ENCODE peak calls at places on chromosomes 1 and 21, in six cellular contexts. M is WTC11, A is K562, H is endothelial cell of umbilical vein, U is HepG2, C is H1. Z is an unnamed sample.

GRCh38 chr21:42523211-42523610 is 9.6 kb downstream of the SLC37A1 start:
- DNase-seq in M (no peak), A (no peak), H (no peak), U (no peak), C (no peak), Z (no peak)

GRCh38 chr1:226111109-226111864 is 48.8 kb downstream of the H3-3A start:
- DNase-seq in M (no peak), A (peak), H (no peak), U (no peak), C (no peak), Z (no peak)

GRCh38 chr1:29292344-29292743 is 56.0 kb downstream of the PTPRU start:
- DNase-seq in M (no peak), A (no peak), H (no peak), U (no peak), C (no peak), Z (no peak)

GRCh38 chr1:245652660-245653427 is 498.1 kb downstream of the KIF26B start:
- DNase-seq in M (no peak), A (no peak), H (no peak), U (no peak), C (no peak), Z (no peak)

GRCh38 chr1:212157252-212157651 is 121.7 kb downstream of the DTL start:
- DNase-seq in M (no peak), A (peak), H (no peak), U (no peak), C (no peak), Z (no peak)

GRCh38 chr21:44987886-44988606 is 48.2 kb downstream of the SLX9 start:
- DNase-seq in M (no peak), A (no peak), H (no peak), U (no peak), C (no peak), Z (no peak)

GRCh38 chr1:160374701-160375443 is 8.0 kb downstream of the NHLH1 start:
- DNase-seq in M (peak), A (no peak), H (no peak), U (no peak), C (no peak), Z (no peak)

GRCh38 chr1:9717193-9718005 is 65.9 kb downstream of the PIK3CD start:
- DNase-seq in M (peak), A (peak), H (peak), U (peak), C (no peak), Z (no peak)

GRCh38 chr1:171280596-171280995 is 32.3 kb downstream of the FMO1 start:
- DNase-seq in M (no peak), A (no peak), H (no peak), U (no peak), C (no peak), Z (no peak)

GRCh38 chr1:167109125-167109524 is 15.2 kb downstream of the STYXL2 start:
- DNase-seq in M (no peak), A (no peak), H (no peak), U (no peak), C (no peak), Z (no peak)

GRCh38 chr21:38250991-38251418 is 5.8 kb upstream of the KCNJ15 start:
- DNase-seq in M (no peak), A (no peak), H (no peak), U (no peak), C (no peak), Z (no peak)

GRCh38 chr1:187685338-187685737 is 856.6 kb downstream of the PLA2G4A start:
- DNase-seq in M (no peak), A (no peak), H (peak), U (no peak), C (no peak), Z (no peak)

GRCh38 chr1:74053407-74053806 is 144.6 kb downstream of the LRRIQ3 start:
- DNase-seq in M (no peak), A (no peak), H (no peak), U (no peak), C (no peak), Z (no peak)

GRCh38 chr1:180098242-180098995 is 56.2 kb upstream of the QSOX1 start:
- DNase-seq in M (no peak), A (no peak), H (no peak), U (no peak), C (no peak), Z (no peak)

GRCh38 chr1:248828845-248829244 is 3.1 kb upstream of the SH3BP5L start:
- DNase-seq in M (no peak), A (peak), H (peak), U (peak), C (no peak), Z (peak)

GRCh38 chr1:116538527-116538926 is 32.3 kb downstream of the CD58 start:
- DNase-seq in M (no peak), A (peak), H (no peak), U (peak), C (no peak), Z (peak)

GRCh38 chr1:147723691-147724323 is 36.6 kb downstream of the GJA5 start:
- DNase-seq in M (peak), A (no peak), H (peak), U (peak), C (peak), Z (peak)

GRCh38 chr1:229895605-229896004 is 171.4 kb upstream of the GALNT2 start:
- DNase-seq in M (no peak), A (no peak), H (no peak), U (no peak), C (no peak), Z (no peak)

GRCh38 chr1:229905031-229905545 is 161.9 kb upstream of the GALNT2 start:
- DNase-seq in M (no peak), A (no peak), H (no peak), U (no peak), C (no peak), Z (no peak)

GRCh38 chr1:229896306-229896705 is 170.7 kb upstream of the GALNT2 start:
- DNase-seq in M (no peak), A (no peak), H (no peak), U (no peak), C (no peak), Z (no peak)

GRCh38 chr1:229897540-229897939 is 169.5 kb upstream of the GALNT2 start:
- DNase-seq in M (no peak), A (no peak), H (no peak), U (no peak), C (no peak), Z (no peak)

DNA sequence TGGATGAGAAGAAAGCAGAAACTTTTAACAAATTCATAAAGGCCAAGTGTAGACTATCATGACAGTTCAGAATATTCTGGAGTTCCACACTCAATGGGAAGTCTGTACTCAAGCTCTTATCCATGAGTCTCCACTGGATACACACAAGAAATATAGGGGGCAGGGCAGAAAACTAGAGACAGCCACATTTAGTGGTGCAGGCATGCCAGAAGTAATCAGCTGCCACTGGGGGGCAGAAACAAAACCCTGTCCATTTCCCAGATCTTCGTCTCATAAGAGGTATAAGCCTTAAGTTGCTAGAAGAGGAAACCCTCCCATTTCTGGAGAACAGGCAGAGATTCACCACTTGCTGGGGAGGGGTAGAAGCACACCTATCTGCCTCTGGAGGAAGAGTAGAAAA is 166.8 kb upstream of the GALNT2 start:
- DNase-seq in M (no peak), A (no peak), H (no peak), U (no peak), C (no peak), Z (no peak)
- TF ChIP-seq JUN in M (no peak), A (no peak), H (no peak), U (no peak), C (no peak), Z (no peak)

GRCh38 chr21:35509004-35509704 is 460.1 kb upstream of the RUNX1 start:
- DNase-seq in M (no peak), A (no peak), H (no peak), U (no peak), C (no peak), Z (no peak)
- TF ChIP-seq JUN in M (no peak), A (no peak), H (no peak), U (no peak), C (no peak), Z (no peak)

GRCh38 chr1:156129687-156130577 is 15.4 kb downstream of the LMNA start:
- DNase-seq in M (peak), A (peak), H (peak), U (peak), C (peak), Z (peak)

GRCh38 chr1:156126701-156127534 is 12.4 kb downstream of the LMNA start:
- DNase-seq in M (no peak), A (no peak), H (peak), U (no peak), C (no peak), Z (peak)

GRCh38 chr1:156134716-156135435 is 18.5 kb upstream of the SEMA4A start:
- DNase-seq in M (no peak), A (no peak), H (no peak), U (no peak), C (no peak), Z (no peak)

GRCh38 chr1:156128749-156129682 is 14.5 kb downstream of the LMNA start:
- DNase-seq in M (no peak), A (no peak), H (peak), U (no peak), C (no peak), Z (no peak)

GRCh38 chr1:156130578-156130942 is 16.0 kb downstream of the LMNA start:
- DNase-seq in M (no peak), A (no peak), H (no peak), U (no peak), C (no peak), Z (no peak)
- TF ChIP-seq JUN in M (no peak), A (no peak), H (no peak), U (no peak), C (no peak), Z (no peak)

DNA sequence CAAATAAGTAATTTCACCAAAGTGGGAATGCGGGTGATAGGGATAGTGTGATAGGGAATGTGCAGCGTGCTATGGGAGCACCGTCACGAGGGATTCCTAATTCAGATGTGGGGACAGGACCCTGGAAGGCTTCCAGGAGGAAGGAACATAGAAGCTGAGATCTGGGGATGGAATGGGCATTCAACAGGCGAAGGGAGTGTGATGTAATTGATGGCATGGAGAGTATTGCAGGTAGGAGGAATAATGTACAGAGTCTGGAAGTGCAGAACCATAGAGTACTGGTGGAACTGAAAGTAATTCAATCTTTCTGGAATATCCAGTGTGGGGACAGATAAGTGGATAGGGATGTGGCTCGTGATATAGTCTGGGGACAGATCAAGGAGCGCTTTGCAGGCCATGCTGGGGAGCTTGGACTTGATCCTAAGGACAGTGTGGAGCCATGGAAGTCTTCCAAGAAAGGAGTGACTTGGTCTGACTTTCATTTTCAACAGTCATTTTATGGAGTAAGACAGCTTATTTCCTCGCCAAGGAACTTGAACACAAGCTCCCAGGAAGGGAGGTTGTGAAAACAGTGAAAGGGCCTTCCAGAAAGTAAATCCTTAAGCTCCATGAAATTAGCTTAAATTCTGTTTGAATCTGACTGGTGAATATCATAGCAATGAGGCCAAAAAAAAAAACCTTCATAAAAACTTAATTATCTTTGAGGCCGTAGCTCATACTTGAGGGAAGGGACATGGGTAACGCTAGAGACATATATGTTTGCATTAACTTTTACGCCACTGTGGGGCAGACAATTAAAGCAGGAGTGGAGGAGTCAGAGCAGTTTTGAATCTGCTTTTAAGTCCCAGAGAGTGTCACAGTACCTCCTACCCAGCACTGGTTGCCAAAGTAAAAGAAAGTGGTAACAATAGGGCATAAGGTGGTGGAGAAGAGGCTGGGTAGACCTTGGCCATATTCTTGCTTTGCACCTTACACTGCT is 55.8 kb downstream of the ROR1 start:
- DNase-seq in M (no peak), A (no peak), H (no peak), U (no peak), C (no peak), Z (no peak)
- TF ChIP-seq JUN in M (no peak), A (no peak), H (no peak), U (no peak), C (no peak), Z (no peak)

DNA sequence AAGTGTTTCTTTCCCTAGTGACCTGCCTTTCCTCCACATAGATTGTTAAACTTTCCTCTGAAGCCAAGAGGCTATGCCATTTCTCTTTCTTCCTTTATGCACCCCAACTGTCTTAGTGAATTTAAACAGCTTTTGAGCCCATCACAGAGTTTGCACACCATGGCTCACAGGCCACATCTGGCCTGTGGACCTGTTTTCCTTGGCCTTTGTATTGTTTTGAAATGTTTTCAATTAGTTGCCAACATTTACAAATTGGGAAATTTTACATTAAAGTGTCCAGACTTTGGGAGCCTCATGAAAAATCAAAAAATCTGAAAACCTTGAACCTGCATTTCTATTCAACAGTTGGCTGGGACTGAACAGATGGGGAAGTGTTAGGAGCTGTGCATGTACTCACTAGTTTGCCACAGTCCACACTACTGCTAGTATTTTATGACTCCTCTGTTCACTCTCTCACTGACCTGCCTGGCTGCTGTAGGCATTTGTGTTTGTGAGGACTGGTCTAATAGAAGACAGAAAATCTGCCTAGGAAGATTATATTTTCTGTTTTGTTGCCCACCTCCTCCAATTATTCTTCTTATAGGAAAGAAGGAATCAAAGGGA is 134.5 kb downstream of the HLX start:
- DNase-seq in M (no peak), A (no peak), H (no peak), U (no peak), C (no peak), Z (no peak)
- TF ChIP-seq JUN in M (no peak), A (no peak), H (no peak), U (no peak), C (no peak), Z (no peak)

Z was measured in A549.